ENCODE peak calls at places on chromosome 20, in five cellular contexts. L is left ventricle myocardium inferior, N is mesothelial cell of epicardium, B is Calu3, J is lower leg skin. M is an unnamed sample.

GRCh38 chr20:50874758-50875665 is 56.2 kb downstream of the ADNP start:
- DNase-seq in L (no peak), N (no peak), B (no peak), J (no peak), M (no peak)

GRCh38 chr20:49045440-49046086 is 549 bp upstream of the CSE1L start:
- DNase-seq in L (peak), N (no peak), B (no peak), J (peak), M (no peak)

GRCh38 chr20:1827974-1828785 is 67.0 kb upstream of the SIRPA start:
- DNase-seq in L (peak), N (no peak), B (peak), J (peak), M (no peak)

GRCh38 chr20:57620999-57621398 is 773 bp upstream of the ZBP1 start:
- DNase-seq in L (no peak), N (no peak), B (no peak), J (no peak), M (no peak)

GRCh38 chr20:21291026-21291425 is 12.1 kb upstream of the XRN2 start:
- DNase-seq in L (no peak), N (no peak), B (no peak), J (no peak), M (no peak)

GRCh38 chr20:48613926-48614325 is 213.9 kb downstream of the PREX1 start:
- DNase-seq in L (no peak), N (no peak), B (no peak), J (no peak), M (peak)

GRCh38 chr20:37741055-37741454 is 47.2 kb downstream of the CTNNBL1 start:
- DNase-seq in L (no peak), N (no peak), B (no peak), J (no peak), M (no peak)

GRCh38 chr20:22403860-22404608 is 180.3 kb downstream of the FOXA2 start:
- DNase-seq in L (no peak), N (no peak), B (no peak), J (no peak), M (no peak)

GRCh38 chr20:11807070-11807741 is 110.5 kb upstream of the BTBD3 start:
- DNase-seq in L (no peak), N (no peak), B (no peak), J (no peak), M (no peak)

GRCh38 chr20:62937353-62938104 is 418 bp upstream of the GID8 start:
- DNase-seq in L (peak), N (peak), B (peak), J (peak), M (peak)

GRCh38 chr20:617934-618690 is 8.0 kb upstream of the TCF15 start:
- DNase-seq in L (no peak), N (no peak), B (no peak), J (no peak), M (no peak)

GRCh38 chr20:48659888-48660287 is 167.9 kb downstream of the PREX1 start:
- DNase-seq in L (no peak), N (no peak), B (no peak), J (no peak), M (no peak)

GRCh38 chr20:58647814-58648501 is 3.1 kb upstream of the STX16 start:
- DNase-seq in L (no peak), N (peak), B (no peak), J (no peak), M (no peak)

GRCh38 chr20:46212252-46212651 is 94.1 kb downstream of the CD40 start:
- DNase-seq in L (no peak), N (no peak), B (no peak), J (no peak), M (no peak)

GRCh38 chr20:55142932-55143331 is 667.5 kb downstream of the DOK5 start:
- DNase-seq in L (no peak), N (no peak), B (no peak), J (no peak), M (no peak)

GRCh38 chr20:23058240-23058639 is 8.8 kb upstream of the THBD start:
- DNase-seq in L (no peak), N (no peak), B (no peak), J (no peak), M (no peak)

GRCh38 chr20:227439-228105 is 514 bp downstream of the DEFB129 start:
- DNase-seq in L (no peak), N (no peak), B (no peak), J (no peak), M (no peak)

GRCh38 chr20:6780414-6780813 is 12.9 kb downstream of the BMP2 start:
- DNase-seq in L (no peak), N (no peak), B (no peak), J (no peak), M (no peak)

GRCh38 chr20:51350941-51351631 is 191.4 kb downstream of the NFATC2 start:
- DNase-seq in L (no peak), N (no peak), B (no peak), J (no peak), M (no peak)

GRCh38 chr20:9401381-9401780 is 113.0 kb upstream of the LAMP5 start:
- DNase-seq in L (no peak), N (no peak), B (no peak), J (no peak), M (no peak)

GRCh38 chr20:36004045-36004444 is 35.7 kb downstream of the CNBD2 start:
- DNase-seq in L (no peak), N (no peak), B (no peak), J (no peak), M (no peak)

GRCh38 chr20:34705383-34706021 is 1.4 kb downstream of the TP53INP2 start:
- DNase-seq in L (peak), N (no peak), B (peak), J (peak), M (no peak)

GRCh38 chr20:64093013-64093503 is 8.9 kb upstream of the LKAAEAR1 start:
- DNase-seq in L (no peak), N (no peak), B (no peak), J (no peak), M (no peak)

GRCh38 chr20:11906626-11907480 is 10.8 kb upstream of the BTBD3 start:
- DNase-seq in L (no peak), N (no peak), B (no peak), J (no peak), M (no peak)

GRCh38 chr20:57893364-57894001 is 183.7 kb upstream of the PMEPA1 start:
- DNase-seq in L (no peak), N (no peak), B (no peak), J (no peak), M (no peak)

GRCh38 chr20:62372042-62372993 is 5.2 kb upstream of the LAMA5 start:
- DNase-seq in L (no peak), N (no peak), B (no peak), J (no peak), M (no peak)

GRCh38 chr20:833121-833449 is 430 bp upstream of the FAM110A start:
- DNase-seq in L (no peak), N (no peak), B (no peak), J (no peak), M (no peak)

GRCh38 chr20:4821590-4821989 is 99.9 kb downstream of the PRND start:
- DNase-seq in L (no peak), N (no peak), B (no peak), J (no peak), M (no peak)

GRCh38 chr20:4886771-4887527 is 114.4 kb downstream of the SLC23A2 start:
- DNase-seq in L (no peak), N (no peak), B (no peak), J (no peak), M (no peak)

GRCh38 chr20:19083136-19083621 is 129.3 kb upstream of the SLC24A3 start:
- DNase-seq in L (no peak), N (no peak), B (no peak), J (no peak), M (no peak)

GRCh38 chr20:63230800-63231268 is 4.9 kb upstream of the BIRC7 start:
- DNase-seq in L (peak), N (peak), B (no peak), J (no peak), M (no peak)

DNA sequence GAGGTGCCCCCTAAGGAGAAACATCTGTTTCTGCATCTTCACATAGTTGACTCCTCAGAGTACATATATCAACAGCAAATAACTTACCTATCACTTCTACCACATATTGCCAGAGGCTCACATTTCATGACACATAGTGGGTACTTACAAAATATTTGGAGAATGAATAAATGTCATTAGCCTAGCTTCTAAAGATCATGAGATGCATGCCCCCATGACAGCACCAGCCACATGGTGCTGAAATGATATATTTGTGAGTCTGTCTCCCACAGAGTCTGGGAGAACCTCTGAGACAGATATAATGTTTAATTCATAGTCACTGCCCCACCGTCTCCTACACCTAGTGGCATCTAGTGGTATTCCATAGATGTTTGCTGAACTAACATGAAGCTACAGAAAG is 555.6 kb downstream of the KIF16B start:
- DNase-seq in L (no peak), N (no peak), B (no peak), J (no peak), M (no peak)
- TF ChIP-seq CTCF in L (no peak), N (no peak), B (no peak), J (no peak), M (no peak)

DNA sequence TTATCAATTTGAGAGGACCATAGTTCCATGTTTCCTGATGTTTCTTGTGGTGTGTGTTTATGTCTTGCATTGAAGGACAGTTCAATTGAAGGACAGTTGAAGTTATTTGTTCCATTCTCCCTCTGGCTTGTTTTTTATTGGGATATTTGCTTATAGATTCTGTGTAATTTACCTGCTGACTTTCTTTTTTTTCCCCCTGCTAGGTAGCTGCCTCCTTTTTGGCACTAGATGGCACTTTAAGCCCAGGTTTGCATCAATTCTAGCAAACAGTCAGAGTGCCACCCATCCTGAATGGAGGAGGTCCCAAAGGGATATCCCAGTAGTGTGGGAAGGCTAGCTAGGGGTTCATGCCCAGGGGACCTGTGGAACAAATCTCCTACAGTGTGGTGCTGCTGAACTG is 78.1 kb downstream of the CFAP61 start:
- DNase-seq in L (no peak), N (no peak), B (no peak), J (no peak), M (no peak)
- TF ChIP-seq CTCF in L (peak), N (no peak), B (no peak), J (no peak), M (no peak)

GRCh38 chr20:14055127-14055742 is 59.9 kb downstream of the MACROD2 start:
- DNase-seq in L (no peak), N (no peak), B (peak), J (peak), M (no peak)
- TF ChIP-seq CTCF in L (peak), N (peak), B (no peak), J (no peak), M (no peak)

GRCh38 chr20:42444799-42445198 is 744.9 kb downstream of the PTPRT start:
- DNase-seq in L (no peak), N (no peak), B (no peak), J (no peak), M (no peak)

GRCh38 chr20:42441862-42442196 is 747.9 kb downstream of the PTPRT start:
- DNase-seq in L (no peak), N (no peak), B (no peak), J (no peak), M (no peak)

GRCh38 chr20:42447270-42447669 is 742.4 kb downstream of the PTPRT start:
- DNase-seq in L (no peak), N (no peak), B (no peak), J (no peak), M (no peak)

GRCh38 chr20:42441196-42441861 is 748.4 kb downstream of the PTPRT start:
- DNase-seq in L (no peak), N (no peak), B (no peak), J (no peak), M (no peak)

DNA sequence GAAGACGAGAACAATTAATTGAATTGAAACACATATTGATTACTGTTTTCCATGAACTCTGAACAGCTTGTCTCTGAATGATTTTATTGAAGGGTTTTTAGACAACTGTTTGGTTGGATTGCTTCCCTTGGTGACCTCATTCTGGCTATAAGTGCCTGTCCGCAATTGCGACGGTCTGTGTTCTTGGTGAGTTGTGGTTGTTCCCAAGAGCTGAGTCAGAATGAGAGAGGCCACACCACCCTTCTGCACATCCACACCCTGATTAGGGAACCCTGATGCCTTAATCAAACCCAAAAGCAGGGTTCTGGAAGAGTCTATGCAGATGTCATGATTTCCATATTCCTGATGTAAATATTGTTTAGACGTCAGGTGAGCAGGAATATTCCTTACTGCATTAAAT is 747.0 kb downstream of the PTPRT start:
- DNase-seq in L (peak), N (no peak), B (no peak), J (peak), M (no peak)
- TF ChIP-seq CTCF in L (no peak), N (no peak), B (no peak), J (no peak), M (no peak)